ENCODE peak calls at places on chromosome 15, in four cellular contexts. C is HepG2, H is K562, R is GM12878. G is an unnamed sample.

GRCh38 chr15:83845230-83845629 is 191.3 kb downstream of the ADAMTSL3 start:
- DNase-seq in R (no peak), H (no peak), C (no peak), G (no peak)

GRCh38 chr15:43225201-43225949 is 4.6 kb upstream of the EPB42 start:
- DNase-seq in H (peak), C (peak), R (peak), G (peak)

GRCh38 chr15:43132830-43133428 is 457 bp upstream of the TMEM62 start:
- DNase-seq in C (no peak), R (no peak), H (peak), G (no peak)

GRCh38 chr15:96969892-96970710 is 639.6 kb downstream of the NR2F2 start:
- DNase-seq in R (no peak), H (no peak), C (no peak), G (no peak)

GRCh38 chr15:70466895-70467529 is 296.3 kb downstream of the UACA start:
- DNase-seq in H (peak), R (no peak), C (peak), G (peak)

GRCh38 chr15:96126859-96127258 is 203.6 kb upstream of the NR2F2 start:
- DNase-seq in R (no peak), C (no peak), H (no peak), G (no peak)

GRCh38 chr15:84937144-84937543 is 44.5 kb upstream of the PDE8A start:
- DNase-seq in H (peak), R (no peak), C (no peak), G (no peak)

GRCh38 chr15:72342385-72342784 is 22.4 kb upstream of the CELF6 start:
- DNase-seq in R (no peak), H (peak), C (peak), G (no peak)

GRCh38 chr15:66831801-66832390 is 129.9 kb downstream of the SMAD6 start:
- DNase-seq in R (no peak), C (no peak), H (no peak), G (no peak)

GRCh38 chr15:90465140-90465929 is 64.4 kb upstream of the CRTC3 start:
- DNase-seq in R (no peak), H (no peak), C (no peak), G (no peak)

GRCh38 chr15:80174017-80174746 is 21.4 kb downstream of the FAH start:
- DNase-seq in H (no peak), C (no peak), R (no peak), G (no peak)

GRCh38 chr15:37204698-37205097 is 104.3 kb upstream of the MEIS2 start:
- DNase-seq in H (no peak), C (no peak), R (no peak), G (peak)

GRCh38 chr15:99580061-99580460 is 14.3 kb downstream of the MEF2A start:
- DNase-seq in R (no peak), H (no peak), C (no peak), G (no peak)

GRCh38 chr15:74208901-74209559 is 6.4 kb upstream of the STRA6 start:
- DNase-seq in R (no peak), C (peak), H (no peak), G (no peak)

GRCh38 chr15:83109532-83109931 is 2.1 kb downstream of the TM6SF1 start:
- DNase-seq in R (no peak), H (no peak), C (no peak), G (no peak)

GRCh38 chr15:61227269-61228024 is 1.7 kb downstream of the RORA start:
- DNase-seq in R (no peak), C (no peak), H (no peak), G (peak)

GRCh38 chr15:97061392-97061791 is 730.9 kb downstream of the NR2F2 start:
- DNase-seq in R (no peak), H (no peak), C (no peak), G (no peak)

GRCh38 chr15:40291088-40291574 is 8.3 kb upstream of the ANKRD63 start:
- DNase-seq in H (peak), R (no peak), C (no peak), G (peak)

GRCh38 chr15:70083423-70083822 is 14.3 kb downstream of the TLE3 start:
- DNase-seq in R (no peak), H (no peak), C (no peak), G (no peak)

GRCh38 chr15:50531163-50531562 is 15.3 kb downstream of the USP50 start:
- DNase-seq in H (no peak), C (no peak), R (no peak), G (no peak)

GRCh38 chr15:95912280-95912625 is 418.2 kb upstream of the NR2F2 start:
- DNase-seq in C (peak), R (no peak), H (no peak), G (no peak)

GRCh38 chr15:68635142-68635541 is 56.3 kb downstream of the CORO2B start:
- DNase-seq in C (no peak), H (no peak), R (no peak), G (no peak)

GRCh38 chr15:68636256-68636655 is 57.5 kb downstream of the CORO2B start:
- DNase-seq in R (no peak), C (no peak), H (no peak), G (no peak)

GRCh38 chr15:68639926-68640600 is 61.3 kb downstream of the CORO2B start:
- DNase-seq in H (no peak), C (no peak), R (no peak), G (no peak)

GRCh38 chr15:68638953-68639500 is 60.2 kb downstream of the CORO2B start:
- DNase-seq in R (no peak), H (no peak), C (no peak), G (no peak)

DNA sequence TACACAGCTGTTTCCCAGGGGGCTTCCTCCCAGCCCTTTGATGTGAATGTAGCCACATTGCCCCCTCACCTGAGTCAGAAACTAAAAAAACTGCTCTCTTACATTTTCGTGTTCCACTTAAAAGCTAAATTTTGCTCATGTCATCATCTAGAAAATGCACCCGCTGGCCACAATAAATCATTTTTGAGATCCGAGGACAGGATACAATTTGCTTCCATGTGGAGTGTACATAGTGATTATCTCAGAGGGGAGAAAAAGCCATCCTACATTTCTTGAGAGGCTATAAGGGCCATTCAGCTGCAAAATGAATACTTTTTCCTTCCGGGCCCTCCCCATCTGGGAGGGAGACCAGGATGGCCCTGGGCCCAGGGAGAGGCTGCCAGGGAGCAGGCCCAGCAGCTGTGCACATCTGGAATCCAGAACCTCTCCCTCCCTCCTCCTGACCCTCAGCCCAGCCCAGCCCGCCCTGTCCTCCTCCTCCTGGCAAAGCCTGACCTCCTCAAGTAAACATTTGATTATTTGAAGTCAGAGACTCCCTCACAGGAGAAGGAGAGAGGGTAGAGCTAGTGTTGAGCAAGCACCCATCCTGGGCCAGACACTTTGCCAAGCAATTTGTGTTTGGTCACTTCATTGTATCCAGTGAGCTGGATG is 59.1 kb downstream of the CORO2B start:
- DNase-seq in H (no peak), R (no peak), C (no peak), G (no peak)
- TF ChIP-seq SMC3 in H (no peak), R (no peak), C (no peak), G (no peak)

GRCh38 chr15:81475926-81476325 is 101.9 kb upstream of the TMC3 start:
- DNase-seq in H (no peak), C (no peak), R (no peak), G (no peak)
- TF ChIP-seq HDAC2 in H (no peak), C (no peak), R (no peak), G (no peak)

GRCh38 chr15:53835309-53835708 is 75.8 kb upstream of the WDR72 start:
- DNase-seq in R (no peak), H (no peak), C (no peak), G (peak)

GRCh38 chr15:53834214-53834613 is 74.8 kb upstream of the WDR72 start:
- DNase-seq in R (no peak), H (no peak), C (no peak), G (no peak)

GRCh38 chr15:53831907-53832793 is 72.7 kb upstream of the WDR72 start:
- DNase-seq in H (no peak), C (peak), R (no peak), G (no peak)

GRCh38 chr15:53830707-53831386 is 71.4 kb upstream of the WDR72 start:
- DNase-seq in H (no peak), R (no peak), C (peak), G (peak)

GRCh38 chr15:53833134-53833624 is 73.7 kb upstream of the WDR72 start:
- DNase-seq in H (no peak), C (peak), R (no peak), G (peak)
- TF ChIP-seq SMC3 in H (no peak), C (no peak), R (no peak), G (no peak)

GRCh38 chr15:58741032-58741431 is 8.5 kb downstream of the ADAM10 start:
- DNase-seq in H (no peak), C (no peak), R (no peak), G (no peak)

GRCh38 chr15:58743161-58743502 is 6.4 kb downstream of the ADAM10 start:
- DNase-seq in H (no peak), R (no peak), C (no peak), G (no peak)

GRCh38 chr15:58738051-58738707 is 11.3 kb downstream of the ADAM10 start:
- DNase-seq in H (no peak), C (no peak), R (no peak), G (no peak)

GRCh38 chr15:58742424-58743160 is 6.9 kb downstream of the ADAM10 start:
- DNase-seq in C (peak), R (no peak), H (no peak), G (no peak)

GRCh38 chr15:58742022-58742421 is 7.5 kb downstream of the ADAM10 start:
- DNase-seq in C (no peak), H (no peak), R (no peak), G (no peak)
- TF ChIP-seq HDAC2 in C (no peak), H (no peak), R (no peak), G (no peak)

GRCh38 chr15:78130466-78131294 is 565 bp downstream of the CIB2 start:
- DNase-seq in H (peak), C (no peak), R (no peak), G (no peak)

GRCh38 chr15:78130012-78130353 is 1.3 kb downstream of the CIB2 start:
- DNase-seq in R (no peak), H (no peak), C (no peak), G (no peak)

GRCh38 chr15:78131295-78132021 is at the start of gene CIB2:
- DNase-seq in R (no peak), C (peak), H (peak), G (peak)

GRCh38 chr15:78127882-78128281 is 3.4 kb downstream of the CIB2 start:
- DNase-seq in C (peak), H (no peak), R (no peak), G (no peak)

GRCh38 chr15:78129098-78130011 is 1.9 kb downstream of the CIB2 start:
- DNase-seq in R (no peak), H (no peak), C (no peak), G (no peak)
- TF ChIP-seq SMC3 in R (no peak), H (no peak), C (no peak), G (no peak)

DNA sequence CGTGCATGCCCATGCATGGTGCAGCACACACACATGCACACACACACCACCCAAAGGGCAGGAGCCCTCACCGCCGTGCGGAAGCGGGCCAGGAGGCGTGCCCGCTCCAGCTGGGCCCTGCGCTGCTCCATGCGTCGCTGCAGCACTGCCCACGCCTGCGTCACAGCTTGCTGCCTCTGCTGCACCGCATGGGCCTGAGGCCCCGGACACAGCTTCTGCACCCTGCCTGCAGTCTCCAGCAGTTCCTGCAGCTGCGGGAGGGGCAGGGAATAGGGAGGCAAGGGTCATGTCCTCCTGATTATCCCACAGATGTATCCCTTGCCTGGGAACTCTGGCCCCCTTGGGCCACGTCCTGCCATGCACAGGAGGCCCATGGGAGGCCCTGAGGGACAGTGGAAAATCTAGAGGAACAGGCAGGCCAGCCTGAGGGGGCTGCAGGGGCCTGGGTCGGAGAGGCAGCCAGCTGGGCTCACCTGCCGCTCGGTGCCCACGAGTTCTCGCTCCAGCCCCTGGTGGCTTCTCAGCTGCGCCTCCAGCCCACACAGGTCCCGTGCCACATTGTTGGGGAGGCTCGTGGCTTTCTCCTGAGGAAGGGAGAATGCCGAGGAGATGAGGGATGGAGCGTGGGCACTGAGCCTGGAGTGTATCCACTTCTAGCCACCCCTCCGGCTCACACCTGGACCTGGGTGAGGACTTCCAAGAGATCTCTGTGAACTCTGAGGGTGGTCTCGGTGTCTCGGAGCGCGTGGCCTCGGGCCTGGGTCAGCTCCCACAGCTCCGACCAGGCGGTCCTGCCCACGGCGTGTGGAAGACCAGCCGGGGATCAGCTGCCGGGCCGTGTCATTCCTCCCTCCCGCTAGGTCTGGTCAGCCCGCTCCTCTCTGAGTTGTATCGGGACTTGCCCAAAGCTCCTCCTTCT is 23.8 kb downstream of the SPTBN5 start:
- DNase-seq in C (no peak), R (no peak), H (no peak), G (no peak)
- TF ChIP-seq HDAC2 in C (no peak), R (no peak), H (no peak), G (no peak)

GRCh38 chr15:22257047-22257667 is 176.8 kb downstream of the OR4M2 start:
- DNase-seq in H (no peak), R (no peak), C (no peak), G (peak)
- TF ChIP-seq SMC3 in H (no peak), R (no peak), C (no peak), G (no peak)

DNA sequence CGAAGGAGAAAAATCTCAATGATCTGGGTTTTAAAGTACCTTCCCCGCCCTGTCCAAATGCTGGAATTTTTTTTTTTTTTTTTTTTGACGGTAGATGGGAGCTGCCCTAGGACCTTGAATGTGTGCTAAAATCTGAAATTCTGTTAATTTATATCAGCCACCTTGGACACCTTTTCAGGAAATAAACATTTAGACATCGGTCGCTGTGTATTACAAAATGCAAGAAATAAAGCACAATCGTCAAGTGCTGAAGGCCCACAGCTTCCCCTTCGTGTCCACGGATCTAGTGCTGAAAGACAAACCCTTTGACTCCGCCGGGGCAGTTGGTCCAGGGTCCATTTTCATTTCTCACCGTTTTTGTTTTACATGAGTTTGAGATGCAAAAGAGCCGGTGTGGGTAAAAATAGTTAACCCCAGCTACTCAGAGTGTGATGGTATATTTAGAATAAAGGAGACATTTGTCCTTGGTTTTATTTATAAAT is 90.2 kb upstream of the CHD2 start:
- DNase-seq in H (peak), C (no peak), R (no peak), G (peak)
- TF ChIP-seq HDAC2 in H (no peak), C (no peak), R (no peak), G (no peak)

GRCh38 chr15:94199725-94200124 is 31.6 kb upstream of the MCTP2 start:
- DNase-seq in C (no peak), R (no peak), H (no peak), G (no peak)

GRCh38 chr15:94198633-94199032 is 32.7 kb upstream of the MCTP2 start:
- DNase-seq in H (no peak), C (no peak), R (no peak), G (no peak)

GRCh38 chr15:94205366-94205765 is 26.0 kb upstream of the MCTP2 start:
- DNase-seq in R (no peak), H (no peak), C (no peak), G (no peak)

GRCh38 chr15:94206463-94207167 is 24.7 kb upstream of the MCTP2 start:
- DNase-seq in H (no peak), R (no peak), C (no peak), G (no peak)

DNA sequence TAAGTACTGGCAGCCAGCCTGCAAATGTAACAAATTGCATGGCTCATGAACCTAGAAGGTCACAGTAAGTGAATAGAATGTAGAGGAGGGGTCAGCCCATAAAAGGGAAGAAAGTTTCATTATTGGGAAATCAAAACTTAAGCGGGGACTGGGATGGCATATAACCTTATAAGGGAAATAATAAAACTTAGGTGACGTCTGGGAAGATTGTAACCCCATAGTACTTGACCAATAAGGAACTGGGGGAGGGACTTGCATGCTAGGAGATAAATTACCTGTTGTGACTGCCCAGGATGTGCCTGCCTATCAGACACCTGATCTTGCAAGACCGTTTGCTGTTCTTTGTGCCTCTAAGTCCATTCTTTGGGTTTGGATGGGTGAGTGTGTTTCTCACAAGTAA is 28.0 kb upstream of the MCTP2 start:
- DNase-seq in C (no peak), R (no peak), H (no peak), G (no peak)
- TF ChIP-seq SMC3 in C (no peak), R (no peak), H (no peak), G (no peak)

GRCh38 chr15:35514759-35515158 is 31.2 kb downstream of the DPH6 start:
- DNase-seq in C (no peak), H (no peak), R (no peak), G (no peak)

GRCh38 chr15:35522061-35522460 is 23.9 kb downstream of the DPH6 start:
- DNase-seq in H (no peak), R (no peak), C (no peak), G (no peak)

GRCh38 chr15:35519536-35520149 is 26.3 kb downstream of the DPH6 start:
- DNase-seq in R (peak), C (peak), H (no peak), G (peak)
- TF ChIP-seq HDAC2 in R (no peak), C (no peak), H (no peak), G (no peak)

G was measured in A549.